ENCODE peak calls at places on chromosomes 13 and 19, in five cellular contexts. E, X, Z, C and W are unnamed samples.

GRCh38 chr13:74767031-74767430 is 632.8 kb upstream of the KLF12 start:
- DNase-seq in E (no peak), X (no peak), Z (no peak), C (peak), W (peak)

GRCh38 chr13:99322297-99323103 is 15.3 kb upstream of the GPR183 start:
- DNase-seq in E (no peak), X (no peak), Z (no peak), C (peak), W (peak)

GRCh38 chr19:47161876-47162489 is 31.3 kb downstream of the SAE1 start:
- DNase-seq in E (no peak), X (no peak), Z (no peak), C (no peak), W (peak)

GRCh38 chr19:582497-583197 is 7.0 kb upstream of the HCN2 start:
- DNase-seq in E (no peak), X (no peak), Z (peak), C (peak), W (no peak)

GRCh38 chr19:48424694-48425219 is 21.0 kb upstream of the GRWD1 start:
- DNase-seq in E (no peak), X (no peak), Z (no peak), C (peak), W (peak)

GRCh38 chr13:75384881-75385707 is 96.9 kb downstream of the TBC1D4 start:
- DNase-seq in E (no peak), X (no peak), Z (no peak), C (no peak), W (no peak)

GRCh38 chr13:25214371-25215252 is 42.5 kb upstream of the AMER2 start:
- DNase-seq in E (peak), X (no peak), Z (peak), C (peak), W (peak)

GRCh38 chr13:42116225-42116624 is 67.8 kb downstream of the DGKH start:
- DNase-seq in E (no peak), X (no peak), Z (no peak), C (peak), W (peak)

GRCh38 chr13:26469602-26470001 is 87.9 kb upstream of the WASF3 start:
- DNase-seq in E (no peak), X (no peak), Z (peak), C (no peak), W (no peak)

GRCh38 chr13:98222081-98222554 is 45.0 kb upstream of the RNF113B start:
- DNase-seq in E (no peak), X (no peak), Z (no peak), C (peak), W (peak)

GRCh38 chr13:53007872-53008271 is 20.7 kb upstream of the OLFM4 start:
- DNase-seq in E (no peak), X (no peak), Z (no peak), C (no peak), W (no peak)

GRCh38 chr13:50715402-50716146 is 127.9 kb downstream of the DLEU7 start:
- DNase-seq in E (peak), X (no peak), Z (peak), C (no peak), W (no peak)

GRCh38 chr13:51933466-51934058 is 71.8 kb downstream of the CCDC70 start:
- DNase-seq in E (no peak), X (no peak), Z (no peak), C (no peak), W (no peak)

GRCh38 chr19:54660306-54660705 is 2.5 kb upstream of the LILRB4 start:
- DNase-seq in E (no peak), X (no peak), Z (no peak), C (no peak), W (no peak)

GRCh38 chr13:98222816-98223215 is 45.7 kb upstream of the RNF113B start:
- DNase-seq in E (no peak), X (no peak), Z (no peak), C (no peak), W (no peak)

GRCh38 chr13:99434258-99434788 is 66.9 kb upstream of the TM9SF2 start:
- DNase-seq in E (no peak), X (no peak), Z (peak), C (no peak), W (no peak)

GRCh38 chr13:50526771-50527567 is 316.5 kb downstream of the DLEU7 start:
- DNase-seq in E (no peak), X (peak), Z (no peak), C (no peak), W (no peak)

GRCh38 chr13:91609353-91609752 is 210.9 kb downstream of the GPC5 start:
- DNase-seq in E (no peak), X (no peak), Z (no peak), C (peak), W (no peak)

GRCh38 chr19:8569066-8569761 is 8.0 kb downstream of the MYO1F start:
- DNase-seq in E (peak), X (no peak), Z (peak), C (peak), W (peak)

GRCh38 chr13:97448503-97449251 is 14.7 kb downstream of the RAP2A start:
- DNase-seq in E (no peak), X (no peak), Z (no peak), C (peak), W (no peak)

GRCh38 chr13:31044658-31045620 is 112.5 kb downstream of the TEX26 start:
- DNase-seq in E (no peak), X (no peak), Z (no peak), C (no peak), W (no peak)

GRCh38 chr13:34346626-34347025 is 528.7 kb downstream of the RFC3 start:
- DNase-seq in E (no peak), X (no peak), Z (no peak), C (no peak), W (peak)

GRCh38 chr19:43634877-43635560 is 4.6 kb downstream of the CADM4 start:
- DNase-seq in E (no peak), X (peak), Z (peak), C (peak), W (peak)

GRCh38 chr19:46606681-46607440 is 5.7 kb downstream of the CALM3 start:
- DNase-seq in E (no peak), X (no peak), Z (peak), C (no peak), W (no peak)

GRCh38 chr19:8005534-8006256 is at the start of gene ELAVL1:
- DNase-seq in E (peak), X (peak), Z (peak), C (peak), W (peak)

GRCh38 chr13:96032717-96033116 is 20.5 kb downstream of the UGGT2 start:
- DNase-seq in E (no peak), X (no peak), Z (no peak), C (no peak), W (no peak)

GRCh38 chr13:113110048-113110851 is 4.7 kb downstream of the F7 start:
- DNase-seq in E (no peak), X (no peak), Z (no peak), C (no peak), W (peak)

GRCh38 chr13:93296584-93296983 is 70.0 kb downstream of the GPC6 start:
- DNase-seq in E (no peak), X (no peak), Z (no peak), C (peak), W (no peak)

GRCh38 chr19:43759515-43759914 is 4.8 kb upstream of the SMG9 start:
- DNase-seq in E (no peak), X (peak), Z (no peak), C (peak), W (peak)

GRCh38 chr13:52599037-52599852 is 43.0 kb upstream of the HNRNPA1L2 start:
- DNase-seq in E (no peak), X (peak), Z (no peak), C (peak), W (peak)

GRCh38 chr19:45677351-45678230 is 9.6 kb downstream of the GIPR start:
- DNase-seq in E (peak), X (peak), Z (peak), C (peak), W (peak)

GRCh38 chr13:29548722-29549446 is 46.6 kb downstream of the SLC7A1 start:
- DNase-seq in E (no peak), X (no peak), Z (no peak), C (no peak), W (peak)

DNA sequence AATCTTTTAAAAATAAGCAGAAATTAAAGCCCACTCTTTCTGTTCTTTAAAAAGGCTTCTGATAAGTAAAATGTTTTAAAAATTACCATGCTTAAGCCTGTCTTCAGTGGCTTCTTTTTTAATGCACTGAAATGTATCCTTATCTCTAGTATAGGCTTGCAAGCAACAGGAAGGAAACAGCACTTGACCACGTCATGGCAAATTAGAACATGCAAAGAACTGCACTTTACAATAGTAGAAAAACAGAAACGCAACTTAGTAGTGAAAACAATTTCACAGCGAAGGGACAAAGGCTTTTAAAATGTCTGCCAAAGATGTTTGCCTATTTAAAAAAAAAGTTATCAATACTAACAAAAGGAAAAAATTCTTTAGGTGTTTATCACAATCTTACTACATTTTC is 36.3 kb downstream of the ELF1 start:
- DNase-seq in E (peak), X (no peak), Z (peak), C (peak), W (peak)
- H3K4me3 ChIP-seq in E (peak), X (peak), Z (no peak), C (no peak), W (no peak)

DNA sequence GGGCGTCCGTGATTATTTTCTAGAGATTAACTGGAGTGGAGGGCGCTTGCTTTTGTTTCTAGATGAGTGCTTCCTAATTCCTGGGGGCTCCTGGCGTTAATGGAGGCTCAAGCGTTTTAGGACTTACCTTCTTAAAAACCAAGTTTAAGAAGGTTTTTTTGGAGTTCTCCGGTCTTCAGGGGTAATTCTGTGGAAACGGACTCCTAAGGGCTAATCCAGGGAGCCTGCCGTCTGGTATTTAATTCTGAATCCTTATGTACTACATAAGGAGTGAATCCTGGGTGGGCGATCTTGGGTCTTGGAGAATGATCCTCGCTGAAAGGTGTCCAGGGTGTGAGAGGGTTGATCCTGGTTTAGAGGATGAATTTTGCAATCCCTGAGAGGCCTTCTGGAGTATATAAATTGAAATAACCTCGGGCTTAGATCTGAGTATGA is 357 bp downstream of the RPS11 start:
- DNase-seq in E (no peak), X (no peak), Z (no peak), C (no peak), W (no peak)
- TF ChIP-seq CTCF in E (no peak), X (no peak), Z (no peak), C (no peak), W (no peak)

GRCh38 chr13:20119960-20120359 is 40.9 kb downstream of the GJA3 start:
- DNase-seq in E (no peak), X (no peak), Z (no peak), C (no peak), W (no peak)

GRCh38 chr13:20118268-20119140 is 42.3 kb downstream of the GJA3 start:
- DNase-seq in E (no peak), X (no peak), Z (peak), C (peak), W (peak)

GRCh38 chr13:20125129-20125782 is 35.6 kb downstream of the GJA3 start:
- DNase-seq in E (no peak), X (no peak), Z (peak), C (peak), W (peak)

GRCh38 chr13:20124303-20124702 is 36.5 kb downstream of the GJA3 start:
- DNase-seq in E (no peak), X (no peak), Z (peak), C (peak), W (peak)

GRCh38 chr13:20121154-20121515 is 39.7 kb downstream of the GJA3 start:
- DNase-seq in E (no peak), X (no peak), Z (peak), C (no peak), W (peak)
- H3K4me3 ChIP-seq in E (no peak), X (peak), Z (no peak), C (no peak), W (peak)

GRCh38 chr13:28283600-28283999 is 145.3 kb downstream of the PAN3 start:
- DNase-seq in E (no peak), X (no peak), Z (no peak), C (no peak), W (no peak)

GRCh38 chr13:28282451-28282850 is 144.1 kb downstream of the PAN3 start:
- DNase-seq in E (no peak), X (no peak), Z (no peak), C (no peak), W (no peak)

DNA sequence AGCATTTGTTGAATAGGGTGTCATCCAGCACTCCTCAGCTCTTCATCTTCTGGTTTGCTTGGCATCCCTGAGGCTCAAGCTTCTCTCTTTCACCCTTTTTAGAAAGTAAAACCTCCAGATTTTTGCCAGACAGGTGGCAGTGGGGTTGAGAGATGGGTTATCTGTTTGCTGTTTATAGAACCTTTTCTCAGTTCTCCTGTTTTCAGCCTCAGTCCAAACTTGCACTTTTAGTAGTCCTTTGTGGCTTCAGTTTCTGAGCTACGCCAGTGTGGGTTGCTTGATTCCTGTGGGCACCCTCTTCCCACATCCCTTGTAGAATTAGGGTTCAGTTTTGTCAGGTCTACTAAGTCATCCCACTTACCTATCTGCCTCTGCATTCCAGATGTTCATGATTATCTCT is 147.9 kb downstream of the PAN3 start:
- DNase-seq in E (no peak), X (no peak), Z (no peak), C (no peak), W (no peak)
- TF ChIP-seq CTCF in E (no peak), X (no peak), Z (no peak), C (no peak), W (no peak)

DNA sequence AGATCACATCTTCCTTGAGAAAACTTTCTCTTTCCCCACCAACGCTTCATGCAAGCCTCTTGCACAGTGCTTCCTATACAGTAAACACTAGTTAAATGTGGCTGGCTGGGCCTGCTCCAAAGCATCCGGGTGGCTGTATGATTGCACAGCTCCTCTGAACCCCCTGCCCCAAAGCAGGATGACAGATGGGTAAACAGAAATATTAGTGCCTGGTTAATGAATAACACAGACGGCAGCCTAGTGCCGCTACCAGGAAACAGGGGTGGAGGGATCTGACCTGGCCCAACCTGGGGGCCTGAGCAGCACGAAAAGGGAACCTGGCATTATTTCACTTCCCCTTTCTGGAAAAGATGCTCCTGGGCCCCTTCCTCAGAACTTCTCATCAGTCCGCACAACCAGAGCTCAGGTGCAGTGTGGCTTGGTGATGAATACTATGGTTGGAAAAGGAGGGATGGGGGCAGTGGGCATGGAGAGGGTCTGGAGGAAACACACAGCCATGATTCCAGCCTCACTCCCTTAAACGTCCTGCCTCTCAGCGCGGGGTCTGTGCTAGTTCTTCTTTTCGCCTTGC is 10.8 kb downstream of the FFAR2 start:
- DNase-seq in E (no peak), X (no peak), Z (no peak), C (no peak), W (no peak)
- H3K4me3 ChIP-seq in E (no peak), X (no peak), Z (no peak), C (no peak), W (no peak)

GRCh38 chr19:16026131-16026530 is 50.2 kb upstream of the TPM4 start:
- DNase-seq in E (no peak), X (no peak), Z (no peak), C (no peak), W (no peak)
- TF ChIP-seq CTCF in E (no peak), X (no peak), Z (no peak), C (no peak), W (no peak)

DNA sequence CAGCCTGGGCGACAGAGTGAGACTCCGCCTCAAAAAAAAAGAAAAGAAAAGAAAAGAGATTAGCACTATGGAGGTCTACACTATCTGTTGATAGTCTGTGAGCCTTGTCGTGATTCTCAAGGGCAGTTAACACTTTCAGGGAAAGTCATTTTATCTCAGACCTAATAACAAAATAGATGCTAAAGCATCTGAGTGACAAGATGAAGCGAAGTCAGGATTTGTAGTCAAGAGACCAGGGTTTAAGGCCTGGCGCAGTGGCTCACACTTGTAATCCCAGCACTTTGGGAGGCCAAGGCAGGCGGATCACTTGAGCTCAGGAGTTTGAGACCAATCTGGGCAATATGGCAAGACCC is 13.3 kb upstream of the RAB8A start:
- DNase-seq in E (no peak), X (no peak), Z (no peak), C (no peak), W (no peak)
- H3K4me3 ChIP-seq in E (no peak), X (no peak), Z (no peak), C (no peak), W (no peak)

GRCh38 chr13:49437705-49438104 is 6.2 kb downstream of the CAB39L start:
- DNase-seq in E (no peak), X (no peak), Z (no peak), C (no peak), W (no peak)
- TF ChIP-seq CTCF in E (no peak), X (no peak), Z (no peak), C (no peak), W (no peak)

GRCh38 chr19:12884627-12884925 is 2.4 kb downstream of the KLF1 start:
- DNase-seq in E (no peak), X (no peak), Z (no peak), C (no peak), W (no peak)
- H3K4me3 ChIP-seq in E (peak), X (no peak), Z (no peak), C (no peak), W (no peak)